ENCODE peak calls at places on chromosomes 4 and X, in four cellular contexts. D is psoas muscle, N is DMS 273 treated with DMSO at 0.1 percent for 48 hours, H is M059J. M is an unnamed sample.

GRCh38 chrX:2967998-2968909 is 38.1 kb upstream of the ARSH start:
- DNase-seq in H (peak), N (peak), D (no peak), M (no peak)

GRCh38 chr4:57119054-57119651 is 9.0 kb upstream of the IGFBP7 start:
- DNase-seq in D (peak), H (peak), N (no peak), M (no peak)

GRCh38 chr4:151324449-151325319 is 721 bp downstream of the SH3D19 start:
- DNase-seq in H (peak), N (no peak), D (peak), M (no peak)

GRCh38 chr4:3010998-3011397 is 47.6 kb downstream of the GRK4 start:
- DNase-seq in H (peak), N (no peak), D (no peak), M (no peak)

GRCh38 chr4:73142995-73143547 is 73.6 kb upstream of the COX18 start:
- DNase-seq in D (no peak), N (no peak), H (no peak), M (no peak)

GRCh38 chrX:53714580-53715335 is 28.2 kb upstream of the HUWE1 start:
- DNase-seq in H (peak), N (no peak), D (no peak), M (no peak)

GRCh38 chr4:166277851-166278250 is 404.8 kb downstream of the TLL1 start:
- DNase-seq in D (no peak), N (no peak), H (no peak), M (no peak)

GRCh38 chrX:123665197-123665596 is 67.7 kb downstream of the THOC2 start:
- DNase-seq in N (no peak), D (no peak), H (peak), M (no peak)

GRCh38 chr4:111761531-111761930 is 383.7 kb upstream of the FAM241A start:
- DNase-seq in N (no peak), D (no peak), H (no peak), M (no peak)

GRCh38 chrX:13468096-13468495 is 101.3 kb upstream of the EGFL6 start:
- DNase-seq in H (no peak), N (peak), D (no peak), M (no peak)

GRCh38 chr4:128371004-128371777 is 83.6 kb upstream of the PGRMC2 start:
- DNase-seq in N (no peak), H (peak), D (no peak), M (no peak)

GRCh38 chr4:82785248-82786003 is 13.2 kb downstream of the SCD5 start:
- DNase-seq in N (no peak), D (no peak), H (peak), M (no peak)

GRCh38 chr4:140238353-140239041 is 84.5 kb upstream of the MAML3 start:
- DNase-seq in H (peak), D (peak), N (peak), M (peak)

GRCh38 chr4:118917582-118917981 is 28.9 kb downstream of the SYNPO2 start:
- DNase-seq in N (no peak), D (no peak), H (peak), M (no peak)

M was measured in mesenteric fat pad.